ENCODE peak calls at places on chromosomes 12 and 14, in five cellular contexts. B is MV-4-11, S is tibial nerve, M is Ammon's horn, N is T-helper 1 cell. U is an unnamed sample.

GRCh38 chr14:72104011-72104613 is 171.9 kb downstream of the RGS6 start:
- DNase-seq in B (peak), S (no peak), M (no peak), N (peak), U (peak)

GRCh38 chr12:10669533-10669932 is 4.3 kb downstream of the STYK1 start:
- DNase-seq in B (no peak), S (no peak), M (no peak), N (no peak), U (no peak)

GRCh38 chr14:68271996-68272395 is 452.4 kb downstream of the RAD51B start:
- DNase-seq in B (peak), S (no peak), M (no peak), N (no peak), U (no peak)

GRCh38 chr12:47746523-47746922 is 12.2 kb downstream of the RAPGEF3 start:
- DNase-seq in B (no peak), S (no peak), M (no peak), N (no peak), U (no peak)

GRCh38 chr12:126404293-126404851 is 1339.1 kb downstream of the AACS start:
- DNase-seq in B (no peak), S (no peak), M (no peak), N (no peak), U (no peak)

GRCh38 chr14:89408907-89409675 is 7.9 kb downstream of the FOXN3 start:
- DNase-seq in B (no peak), S (no peak), M (no peak), N (no peak), U (no peak)

GRCh38 chr12:26493656-26494055 is 298.3 kb downstream of the SSPN start:
- DNase-seq in B (no peak), S (no peak), M (no peak), N (no peak), U (no peak)

GRCh38 chr14:75563931-75564330 is 14.5 kb upstream of the FLVCR2 start:
- DNase-seq in B (no peak), S (no peak), M (no peak), N (no peak), U (no peak)

GRCh38 chr14:93155667-93156066 is 29.0 kb downstream of the MOAP1 start:
- DNase-seq in B (peak), S (no peak), M (no peak), N (no peak), U (no peak)

GRCh38 chr14:92987713-92988510 is 65.0 kb downstream of the CHGA start:
- DNase-seq in B (no peak), S (no peak), M (no peak), N (no peak), U (no peak)

GRCh38 chr14:91415794-91416743 is 1.6 kb downstream of the CCDC88C start:
- DNase-seq in B (peak), S (no peak), M (no peak), N (peak), U (peak)

GRCh38 chr14:106390401-106390800 is 864.0 kb downstream of the TMEM121 start:
- DNase-seq in B (no peak), S (no peak), M (no peak), N (no peak), U (no peak)

GRCh38 chr12:62192486-62193250 is 67.5 kb upstream of the USP15 start:
- DNase-seq in B (peak), S (no peak), M (peak), N (peak), U (peak)

GRCh38 chr14:94129758-94130414 is 482 bp upstream of the IFI27L2 start:
- DNase-seq in B (peak), S (peak), M (peak), N (peak), U (peak)

GRCh38 chr14:91113829-91114078 is at the start of gene DGLUCY:
- DNase-seq in B (peak), S (no peak), M (no peak), N (no peak), U (no peak)

GRCh38 chr12:93061414-93062099 is 132.5 kb upstream of the EEA1 start:
- DNase-seq in B (no peak), S (no peak), M (peak), N (no peak), U (no peak)

GRCh38 chr12:50923361-50924130 is 28.8 kb upstream of the HIGD1C start:
- DNase-seq in B (peak), S (no peak), M (no peak), N (no peak), U (peak)

GRCh38 chr14:54209501-54210231 is 187.1 kb upstream of the CDKN3 start:
- DNase-seq in B (no peak), S (no peak), M (no peak), N (no peak), U (no peak)